ENCODE peak calls at places on chromosome X, in five cellular contexts. Q is NB4, F is fibroblast of the aortic adventitia, M is retinal pigment epithelial cell, E is AG04450. Y is an unnamed sample.

GRCh38 chrX:100654256-100654655 is 10.3 kb downstream of the SRPX2 start:
- DNase-seq in Q (peak; percentile 8), F (no peak), M (no peak), E (no peak), Y (no peak)

GRCh38 chrX:16160729-16161128 is 6.6 kb upstream of the MAGEB17 start:
- DNase-seq in Q (no peak), F (peak; percentile 75), M (peak; percentile 43), E (peak; percentile 36), Y (peak; percentile 86)

GRCh38 chrX:7159132-7159861 is 11.3 kb upstream of the PUDP start:
- DNase-seq in Q (peak; percentile 77), F (peak; percentile 14), M (no peak), E (no peak), Y (peak; percentile 52)

GRCh38 chrX:455199-455598 is 68.5 kb upstream of the PPP2R3B start:
- DNase-seq in Q (no peak), F (no peak), M (no peak), E (no peak), Y (no peak)

GRCh38 chrX:6021316-6022091 is 207.2 kb downstream of the NLGN4X start:
- DNase-seq in Q (peak; percentile 33), F (no peak), M (no peak), E (no peak), Y (no peak)

GRCh38 chrX:72201836-72202536 is 20.4 kb downstream of the PIN4 start:
- DNase-seq in Q (no peak), F (peak; percentile 78), M (no peak), E (peak; percentile 30), Y (no peak)

GRCh38 chrX:13476384-13476783 is 93.0 kb upstream of the EGFL6 start:
- DNase-seq in Q (no peak), F (no peak), M (no peak), E (no peak), Y (no peak)

GRCh38 chrX:72094894-72095293 is 36.8 kb downstream of the RTL5 start:
- DNase-seq in Q (peak; percentile 54), F (peak; percentile 37), M (no peak), E (no peak), Y (no peak)

GRCh38 chrX:66110112-66110511 is 53.9 kb upstream of the HEPH start:
- DNase-seq in Q (peak; percentile 55), F (peak; percentile 42), M (no peak), E (no peak), Y (no peak)

GRCh38 chrX:49197543-49198087 is 2.4 kb downstream of the SYP start:
- DNase-seq in Q (no peak), F (no peak), M (no peak), E (no peak), Y (no peak)
- TF ChIP-seq CTCF in Q (no peak), F (no peak), M (no peak), E (no peak), Y (no peak)

GRCh38 chrX:19121466-19121865 is 802 bp downstream of the ADGRG2 start:
- DNase-seq in Q (no peak), F (no peak), M (no peak), E (no peak), Y (no peak)
- H3K4me3 ChIP-seq in Q (no peak overlapping the region), F (no peak overlapping the region), M (no peak overlapping the region), E (no peak overlapping the region), Y (no peak overlapping the region)

DNA sequence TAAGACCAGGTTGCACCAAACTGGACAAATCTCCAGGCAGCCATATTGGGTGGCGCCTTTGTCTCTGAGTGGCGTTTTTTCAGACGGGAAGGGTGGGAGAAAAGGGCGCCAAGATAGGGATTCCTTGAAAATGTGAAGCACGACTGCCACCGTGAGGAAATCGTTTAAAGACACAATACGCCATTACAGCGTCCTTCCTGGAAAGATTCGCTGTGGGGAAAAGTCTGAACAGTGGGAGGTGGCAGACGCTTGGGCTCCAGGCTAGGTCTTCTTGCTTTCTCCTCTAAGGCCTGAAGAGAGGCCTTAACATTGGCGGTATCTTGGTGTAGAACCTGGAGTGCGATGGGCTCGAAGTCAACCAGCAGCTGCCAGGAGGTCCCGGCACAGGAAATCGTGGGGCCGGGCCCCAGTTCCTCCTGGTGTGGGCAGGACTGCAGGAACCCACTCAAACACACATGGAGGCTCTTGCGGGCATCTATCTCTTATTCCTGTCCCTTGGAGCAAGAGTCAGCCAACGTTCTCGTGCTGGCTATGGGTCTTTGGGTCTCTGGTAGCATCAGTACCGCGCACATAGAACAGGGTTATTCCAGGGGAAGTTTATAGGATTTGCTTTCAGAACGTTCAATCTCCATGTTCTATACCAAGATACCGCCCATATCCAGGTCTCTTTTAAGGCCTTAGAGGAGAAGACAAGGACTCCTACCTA is 208.8 kb downstream of the OR13H1 start:
- DNase-seq in Q (no peak), F (peak; percentile 96), M (peak; percentile 34), E (no peak), Y (no peak)
- TF ChIP-seq CTCF in Q (no peak), F (peak; percentile 39), M (peak; percentile 25), E (no peak), Y (no peak)

DNA sequence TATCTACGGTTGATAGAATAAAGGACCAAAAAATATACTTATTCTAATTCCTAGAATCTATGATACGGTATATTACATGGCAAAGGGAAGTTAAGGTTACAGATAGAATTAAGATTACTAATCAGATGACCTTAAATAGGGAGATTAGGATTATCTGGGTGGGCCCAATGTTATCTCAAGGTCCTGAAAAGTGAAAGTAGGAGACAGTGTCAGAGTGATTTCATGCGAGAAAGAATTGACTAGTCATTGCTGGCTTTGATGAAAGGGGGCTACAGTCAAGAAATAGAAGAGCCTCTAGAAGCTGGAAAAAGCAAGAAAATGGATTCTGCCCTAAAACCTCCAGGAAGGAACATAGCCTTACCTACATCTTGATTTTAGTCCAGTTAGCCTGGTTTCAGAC is 176.9 kb upstream of the PPP1R2C start:
- DNase-seq in Q (no peak), F (no peak), M (no peak), E (no peak), Y (no peak)
- H3K4me3 ChIP-seq in Q (no peak overlapping the region), F (no peak overlapping the region), M (no peak overlapping the region), E (no peak overlapping the region), Y (no peak overlapping the region)